ENCODE peak calls at places on chromosomes 5 and 9, in nine cellular contexts. Z, N, X, P, S, O, E, I and G are unnamed samples.

GRCh38 chr9:127741831-127742434 is 6.8 kb upstream of the TOR2A start:
- DNase-seq in Z (no peak), E (no peak), X (peak; percentile 19), O (peak; percentile 92), I (no peak), P (peak; percentile 54), S (no peak), N (peak; percentile 91), G (peak; percentile 80)

GRCh38 chr5:38794986-38795385 is 50.8 kb upstream of the OSMR start:
- DNase-seq in S (no peak), Z (no peak), E (no peak), X (no peak), O (no peak), P (no peak), I (no peak), N (no peak), G (no peak)

GRCh38 chr9:89821081-89821480 is 216.3 kb downstream of the GADD45G start:
- DNase-seq in Z (no peak), X (no peak), P (no peak), E (no peak), N (no peak), I (no peak), S (no peak), O (no peak), G (no peak)

GRCh38 chr9:111952559-111952958 is 55.9 kb downstream of the UGCG start:
- DNase-seq in O (no peak), P (peak; percentile 82), S (no peak), I (no peak), Z (no peak), X (peak; percentile 75), E (no peak), N (no peak), G (no peak)

GRCh38 chr5:39826051-39826450 is 401.3 kb upstream of the DAB2 start:
- DNase-seq in Z (no peak), E (no peak), N (no peak), O (no peak), P (peak; percentile 7), S (no peak), X (no peak), I (no peak), G (no peak)

GRCh38 chr5:133785182-133785581 is 172.8 kb upstream of the FSTL4 start:
- DNase-seq in E (no peak), Z (no peak), I (no peak), X (no peak), P (no peak), N (no peak), S (no peak), O (peak; percentile 15), G (no peak)

GRCh38 chr9:72271617-72272478 is 93.2 kb downstream of the ZFAND5 start:
- DNase-seq in E (peak; percentile 20), I (peak; percentile 47), P (peak; percentile 67), X (peak; percentile 68), Z (peak; percentile 62), O (peak; percentile 64), S (no peak), N (peak; percentile 57), G (peak; percentile 80)

GRCh38 chr5:73540192-73540591 is 25.2 kb downstream of the ANKRA2 start:
- DNase-seq in I (no peak), Z (no peak), E (no peak), O (peak; percentile 12), P (peak; percentile 91), S (no peak), N (no peak), X (peak; percentile 32), G (no peak)

GRCh38 chr5:71836084-71836483 is 117.0 kb downstream of the CARTPT start:
- DNase-seq in E (no peak), O (no peak), I (no peak), X (peak; percentile 12), P (peak; percentile 50), Z (no peak), N (no peak), S (no peak), G (no peak)

GRCh38 chr5:71838286-71838685 is 119.2 kb downstream of the CARTPT start:
- DNase-seq in O (no peak), P (no peak), I (no peak), E (no peak), S (no peak), X (no peak), N (no peak), Z (no peak), G (no peak)

GRCh38 chr5:71834575-71834974 is 115.5 kb downstream of the CARTPT start:
- DNase-seq in X (no peak), S (no peak), O (no peak), I (no peak), Z (no peak), N (no peak), P (no peak), E (no peak), G (no peak)

GRCh38 chr5:71839049-71839834 is 120.2 kb downstream of the CARTPT start:
- DNase-seq in Z (no peak), X (no peak), I (no peak), S (no peak), N (no peak), E (no peak), P (no peak), O (no peak), G (no peak)

DNA sequence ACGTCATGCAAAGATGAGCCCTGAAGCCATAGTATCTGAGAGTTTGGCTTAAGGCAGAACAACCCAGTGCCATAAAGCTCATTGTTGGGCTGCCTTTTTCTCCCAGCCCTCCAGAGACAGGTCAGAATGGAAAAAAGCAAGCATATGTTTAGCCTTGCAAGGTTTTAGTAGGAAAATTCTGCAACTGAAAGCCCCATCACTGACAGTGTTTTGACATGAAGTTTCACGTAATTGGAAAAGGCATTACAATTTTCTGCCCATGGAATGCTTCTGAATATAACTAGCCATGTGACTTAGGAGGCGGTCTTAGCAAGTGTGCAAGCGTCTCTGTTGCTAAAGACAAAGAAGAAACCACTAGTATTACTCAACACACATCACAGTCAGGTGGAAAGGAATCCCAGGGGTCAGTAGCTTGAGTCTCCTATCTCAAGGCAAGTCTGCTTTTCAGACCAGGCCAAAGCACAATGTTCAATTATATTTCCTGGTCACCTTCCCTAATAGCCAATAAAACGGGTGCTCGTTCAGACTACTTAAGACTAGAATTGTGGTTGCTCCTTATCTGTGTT is 117.6 kb downstream of the CARTPT start:
- DNase-seq in P (no peak), S (no peak), Z (no peak), X (no peak), I (no peak), E (no peak), O (no peak), N (no peak), G (no peak)
- H3K9ac ChIP-seq in P (no peak overlapping the region), S (no peak overlapping the region), Z (no peak overlapping the region), X (no peak overlapping the region), I (no peak overlapping the region), E (no peak overlapping the region), O (no peak overlapping the region), N (no peak overlapping the region), G (no peak overlapping the region)

GRCh38 chr9:35689601-35690446 is at the start of gene TPM2:
- DNase-seq in S (no peak), O (no peak), E (no peak), X (peak; percentile 86), P (peak; percentile 90), N (peak; percentile 58), I (no peak), Z (no peak), G (peak; percentile 50)

GRCh38 chr9:35689351-35689600 is 449 bp downstream of the TPM2 start:
- DNase-seq in N (no peak), O (no peak), E (no peak), X (no peak), P (no peak), I (no peak), S (no peak), Z (no peak), G (no peak)

GRCh38 chr9:35690447-35691324 is 961 bp upstream of the TPM2 start:
- DNase-seq in Z (no peak), O (peak; percentile 78), E (no peak), P (peak; percentile 86), X (peak; percentile 72), S (no peak), I (peak; percentile 85), N (peak; percentile 47), G (peak; percentile 73)

GRCh38 chr9:35691325-35691631 is 1.6 kb upstream of the TPM2 start:
- DNase-seq in P (no peak), Z (no peak), X (no peak), N (no peak), S (no peak), O (no peak), I (no peak), E (no peak), G (no peak)

DNA sequence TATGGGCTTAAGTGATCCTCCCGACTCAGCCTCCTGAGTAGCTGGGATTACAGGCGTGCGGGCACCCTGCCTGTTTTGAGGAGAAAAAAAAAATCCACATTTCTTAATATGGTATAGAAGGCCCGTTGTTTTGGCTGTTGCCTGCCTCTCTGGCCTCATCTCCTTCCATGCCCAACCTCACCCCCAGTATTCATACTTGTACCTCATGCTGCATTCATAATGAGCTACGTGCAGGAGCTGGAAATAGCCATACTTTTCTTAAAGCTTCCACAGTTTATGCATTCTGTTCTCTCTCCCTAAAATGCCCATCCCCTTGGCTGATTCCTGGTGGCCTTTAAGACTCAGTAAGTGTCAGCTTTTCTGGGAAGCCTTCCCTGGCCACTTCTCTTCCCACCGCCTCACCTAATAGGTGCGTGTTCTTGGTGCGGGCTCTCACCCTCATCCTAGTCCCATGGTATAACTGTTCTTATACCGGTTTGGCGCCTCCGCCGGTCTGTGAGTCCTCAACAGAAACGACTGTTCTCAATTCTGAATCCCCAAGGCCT is 2.1 kb upstream of the TPM2 start:
- DNase-seq in Z (no peak), X (no peak), E (no peak), P (peak; percentile 33), N (no peak), O (no peak), I (no peak), S (no peak), G (no peak)
- H3K4me3 ChIP-seq in Z (no peak overlapping the region), X (no peak overlapping the region), E (no peak overlapping the region), P (peak overlapping the region; percentile 98), N (no peak overlapping the region), O (no peak overlapping the region), I (no peak overlapping the region), S (no peak overlapping the region), G (no peak overlapping the region)

DNA sequence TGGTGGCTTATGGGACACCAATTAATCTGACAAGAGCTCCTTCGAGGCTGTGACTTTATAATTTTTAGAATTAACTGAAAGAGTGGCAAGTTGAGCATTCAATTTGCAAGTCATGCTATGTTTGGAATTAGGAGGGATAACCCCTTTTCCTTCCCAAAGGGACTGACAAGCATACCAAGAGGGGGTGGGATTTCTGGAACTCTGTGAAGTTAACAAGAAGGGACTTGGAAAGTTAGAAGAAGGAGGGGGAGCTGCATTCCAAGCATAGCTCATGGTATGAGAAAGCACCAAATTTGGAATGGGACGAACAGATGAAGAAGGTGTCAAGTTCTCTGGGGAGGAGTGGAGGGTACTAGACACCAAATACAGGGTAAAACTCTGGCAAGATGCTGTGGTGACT is 8.9 kb upstream of the PALM2AKAP2 start:
- DNase-seq in O (no peak), I (no peak), X (peak; percentile 58), S (no peak), N (peak; percentile 51), Z (no peak), E (no peak), P (peak; percentile 51), G (no peak)
- H3K9ac ChIP-seq in O (no peak overlapping the region), I (no peak overlapping the region), X (no peak overlapping the region), S (no peak overlapping the region), N (no peak overlapping the region), Z (no peak overlapping the region), E (no peak overlapping the region), P (no peak overlapping the region), G (no peak overlapping the region)

GRCh38 chr9:13967493-13967892 is 346.4 kb downstream of the NFIB start:
- DNase-seq in X (no peak), N (no peak), I (no peak), Z (no peak), O (no peak), P (no peak), S (no peak), E (no peak), G (no peak)

GRCh38 chr9:13962006-13962405 is 351.9 kb downstream of the NFIB start:
- DNase-seq in I (no peak), S (no peak), E (no peak), P (no peak), Z (no peak), X (peak; percentile 55), O (no peak), N (no peak), G (no peak)

GRCh38 chr9:13960011-13960765 is 353.8 kb downstream of the NFIB start:
- DNase-seq in N (no peak), E (no peak), Z (no peak), O (no peak), X (no peak), P (no peak), S (no peak), I (no peak), G (no peak)

GRCh38 chr9:13967011-13967410 is 346.9 kb downstream of the NFIB start:
- DNase-seq in I (no peak), E (no peak), Z (no peak), X (no peak), N (no peak), O (no peak), S (no peak), P (no peak), G (no peak)

GRCh38 chr9:13963005-13963653 is 350.8 kb downstream of the NFIB start:
- DNase-seq in E (no peak), O (no peak), P (no peak), N (no peak), Z (no peak), X (no peak), S (no peak), I (no peak), G (no peak)
- H3K4me3 ChIP-seq in E (no peak overlapping the region), O (no peak overlapping the region), P (no peak overlapping the region), N (no peak overlapping the region), Z (no peak overlapping the region), X (no peak overlapping the region), S (no peak overlapping the region), I (no peak overlapping the region), G (no peak overlapping the region)